ENCODE peak calls at places on chromosomes 7 and 10, in six cellular contexts. One of them, this sample, is unnamed.

GRCh38 chr10:44195120-44196007 is 189.5 kb downstream of the CXCL12 start:
- DNase-seq in naive thymus-derived CD4-positive, alpha-beta T cell: no peak
- DNase-seq in GM12892: no peak
- DNase-seq in vagina: no peak
- DNase-seq in AML-193: no peak
- DNase-seq in stimulated activated CD4-positive, alpha-beta T cell treated with anti-CD3 and anti-CD28 coated beads, Interleukin-2, amount 100 ng/mL, for 48 hours: no peak
- DNase-seq in this sample: peak

GRCh38 chr7:127251458-127252379 is 1.0 kb downstream of the GRM8 start:
- DNase-seq in naive thymus-derived CD4-positive, alpha-beta T cell: no peak
- DNase-seq in GM12892: peak
- DNase-seq in vagina: no peak
- DNase-seq in AML-193: no peak
- DNase-seq in stimulated activated CD4-positive, alpha-beta T cell treated with anti-CD3 and anti-CD28 coated beads, Interleukin-2, amount 100 ng/mL, for 48 hours: no peak
- DNase-seq in this sample: peak

GRCh38 chr10:101578803-101579515 is 9.1 kb downstream of the POLL start:
- DNase-seq in naive thymus-derived CD4-positive, alpha-beta T cell: no peak
- DNase-seq in GM12892: no peak
- DNase-seq in vagina: no peak
- DNase-seq in AML-193: no peak
- DNase-seq in stimulated activated CD4-positive, alpha-beta T cell treated with anti-CD3 and anti-CD28 coated beads, Interleukin-2, amount 100 ng/mL, for 48 hours: no peak
- DNase-seq in this sample: no peak

GRCh38 chr10:56805022-56805421 is 444.0 kb upstream of the ZWINT start:
- DNase-seq in naive thymus-derived CD4-positive, alpha-beta T cell: no peak
- DNase-seq in GM12892: no peak
- DNase-seq in vagina: no peak
- DNase-seq in AML-193: no peak
- DNase-seq in stimulated activated CD4-positive, alpha-beta T cell treated with anti-CD3 and anti-CD28 coated beads, Interleukin-2, amount 100 ng/mL, for 48 hours: no peak
- DNase-seq in this sample: no peak

GRCh38 chr10:201328-201771 is 66.1 kb downstream of the ZMYND11 start:
- DNase-seq in naive thymus-derived CD4-positive, alpha-beta T cell: no peak
- DNase-seq in GM12892: no peak
- DNase-seq in vagina: no peak
- DNase-seq in AML-193: no peak
- DNase-seq in stimulated activated CD4-positive, alpha-beta T cell treated with anti-CD3 and anti-CD28 coated beads, Interleukin-2, amount 100 ng/mL, for 48 hours: no peak
- DNase-seq in this sample: no peak

GRCh38 chr10:35276918-35277317 is 59.4 kb upstream of the CCNY start:
- DNase-seq in naive thymus-derived CD4-positive, alpha-beta T cell: no peak
- DNase-seq in GM12892: no peak
- DNase-seq in vagina: no peak
- DNase-seq in AML-193: no peak
- DNase-seq in stimulated activated CD4-positive, alpha-beta T cell treated with anti-CD3 and anti-CD28 coated beads, Interleukin-2, amount 100 ng/mL, for 48 hours: no peak
- DNase-seq in this sample: no peak

GRCh38 chr10:126458453-126458852 is 70.2 kb upstream of the ADAM12 start:
- DNase-seq in naive thymus-derived CD4-positive, alpha-beta T cell: no peak
- DNase-seq in GM12892: no peak
- DNase-seq in vagina: no peak
- DNase-seq in AML-193: no peak
- DNase-seq in stimulated activated CD4-positive, alpha-beta T cell treated with anti-CD3 and anti-CD28 coated beads, Interleukin-2, amount 100 ng/mL, for 48 hours: no peak
- DNase-seq in this sample: no peak

GRCh38 chr10:114767589-114768393 is 53.8 kb upstream of the FHIP2A start:
- DNase-seq in naive thymus-derived CD4-positive, alpha-beta T cell: no peak
- DNase-seq in GM12892: peak
- DNase-seq in vagina: no peak
- DNase-seq in AML-193: no peak
- DNase-seq in stimulated activated CD4-positive, alpha-beta T cell treated with anti-CD3 and anti-CD28 coated beads, Interleukin-2, amount 100 ng/mL, for 48 hours: no peak
- DNase-seq in this sample: peak

GRCh38 chr7:22109761-22110160 is 164.1 kb upstream of the CDCA7L start:
- DNase-seq in naive thymus-derived CD4-positive, alpha-beta T cell: no peak
- DNase-seq in GM12892: no peak
- DNase-seq in vagina: no peak
- DNase-seq in AML-193: peak
- DNase-seq in stimulated activated CD4-positive, alpha-beta T cell treated with anti-CD3 and anti-CD28 coated beads, Interleukin-2, amount 100 ng/mL, for 48 hours: peak
- DNase-seq in this sample: no peak

GRCh38 chr7:31036941-31037340 is 15.2 kb upstream of the ADCYAP1R1 start:
- DNase-seq in naive thymus-derived CD4-positive, alpha-beta T cell: no peak
- DNase-seq in GM12892: no peak
- DNase-seq in vagina: no peak
- DNase-seq in AML-193: no peak
- DNase-seq in stimulated activated CD4-positive, alpha-beta T cell treated with anti-CD3 and anti-CD28 coated beads, Interleukin-2, amount 100 ng/mL, for 48 hours: no peak
- DNase-seq in this sample: no peak

GRCh38 chr10:49831352-49832040 is 69.4 kb upstream of the OGDHL start:
- DNase-seq in naive thymus-derived CD4-positive, alpha-beta T cell: no peak
- DNase-seq in GM12892: no peak
- DNase-seq in vagina: no peak
- DNase-seq in AML-193: no peak
- DNase-seq in stimulated activated CD4-positive, alpha-beta T cell treated with anti-CD3 and anti-CD28 coated beads, Interleukin-2, amount 100 ng/mL, for 48 hours: no peak
- DNase-seq in this sample: no peak

GRCh38 chr10:103839867-103840746 is 15.3 kb downstream of the SH3PXD2A start:
- DNase-seq in naive thymus-derived CD4-positive, alpha-beta T cell: no peak
- DNase-seq in GM12892: no peak
- DNase-seq in vagina: no peak
- DNase-seq in AML-193: no peak
- DNase-seq in stimulated activated CD4-positive, alpha-beta T cell treated with anti-CD3 and anti-CD28 coated beads, Interleukin-2, amount 100 ng/mL, for 48 hours: no peak
- DNase-seq in this sample: peak

GRCh38 chr7:99919814-99920618 is 686 bp upstream of the TRIM4 start:
- DNase-seq in naive thymus-derived CD4-positive, alpha-beta T cell: no peak
- DNase-seq in GM12892: no peak
- DNase-seq in vagina: no peak
- DNase-seq in AML-193: peak
- DNase-seq in stimulated activated CD4-positive, alpha-beta T cell treated with anti-CD3 and anti-CD28 coated beads, Interleukin-2, amount 100 ng/mL, for 48 hours: no peak
- DNase-seq in this sample: no peak

GRCh38 chr10:115321360-115321759 is 228.2 kb downstream of the ATRNL1 start:
- DNase-seq in naive thymus-derived CD4-positive, alpha-beta T cell: no peak
- DNase-seq in GM12892: no peak
- DNase-seq in vagina: no peak
- DNase-seq in AML-193: no peak
- DNase-seq in stimulated activated CD4-positive, alpha-beta T cell treated with anti-CD3 and anti-CD28 coated beads, Interleukin-2, amount 100 ng/mL, for 48 hours: no peak
- DNase-seq in this sample: no peak

GRCh38 chr10:102268333-102268999 is 23.1 kb downstream of the GBF1 start:
- DNase-seq in naive thymus-derived CD4-positive, alpha-beta T cell: no peak
- DNase-seq in GM12892: no peak
- DNase-seq in vagina: no peak
- DNase-seq in AML-193: no peak
- DNase-seq in stimulated activated CD4-positive, alpha-beta T cell treated with anti-CD3 and anti-CD28 coated beads, Interleukin-2, amount 100 ng/mL, for 48 hours: no peak
- DNase-seq in this sample: no peak

GRCh38 chr7:131630427-131630826 is 74.0 kb upstream of the PODXL start:
- DNase-seq in naive thymus-derived CD4-positive, alpha-beta T cell: no peak
- DNase-seq in GM12892: no peak
- DNase-seq in vagina: no peak
- DNase-seq in AML-193: no peak
- DNase-seq in stimulated activated CD4-positive, alpha-beta T cell treated with anti-CD3 and anti-CD28 coated beads, Interleukin-2, amount 100 ng/mL, for 48 hours: no peak
- DNase-seq in this sample: no peak

GRCh38 chr7:66426996-66427395 is 201.7 kb upstream of the KCTD7 start:
- DNase-seq in naive thymus-derived CD4-positive, alpha-beta T cell: no peak
- DNase-seq in GM12892: no peak
- DNase-seq in vagina: no peak
- DNase-seq in AML-193: no peak
- DNase-seq in stimulated activated CD4-positive, alpha-beta T cell treated with anti-CD3 and anti-CD28 coated beads, Interleukin-2, amount 100 ng/mL, for 48 hours: no peak
- DNase-seq in this sample: no peak

GRCh38 chr10:129465796-129466702 is 992 bp upstream of the MGMT start:
- DNase-seq in naive thymus-derived CD4-positive, alpha-beta T cell: no peak
- DNase-seq in GM12892: no peak
- DNase-seq in vagina: peak
- DNase-seq in AML-193: no peak
- DNase-seq in stimulated activated CD4-positive, alpha-beta T cell treated with anti-CD3 and anti-CD28 coated beads, Interleukin-2, amount 100 ng/mL, for 48 hours: no peak
- DNase-seq in this sample: no peak

GRCh38 chr10:126090911-126091728 is 194.8 kb downstream of the FANK1 start:
- DNase-seq in naive thymus-derived CD4-positive, alpha-beta T cell: no peak
- DNase-seq in GM12892: no peak
- DNase-seq in vagina: no peak
- DNase-seq in AML-193: no peak
- DNase-seq in stimulated activated CD4-positive, alpha-beta T cell treated with anti-CD3 and anti-CD28 coated beads, Interleukin-2, amount 100 ng/mL, for 48 hours: no peak
- DNase-seq in this sample: no peak

GRCh38 chr10:72274730-72275350 is 1.1 kb downstream of the DDIT4 start:
- DNase-seq in naive thymus-derived CD4-positive, alpha-beta T cell: peak
- DNase-seq in GM12892: peak
- DNase-seq in vagina: no peak
- DNase-seq in AML-193: peak
- DNase-seq in stimulated activated CD4-positive, alpha-beta T cell treated with anti-CD3 and anti-CD28 coated beads, Interleukin-2, amount 100 ng/mL, for 48 hours: no peak
- DNase-seq in this sample: peak

GRCh38 chr7:7564323-7564780 is 2.3 kb upstream of the MIOS start:
- DNase-seq in naive thymus-derived CD4-positive, alpha-beta T cell: no peak
- DNase-seq in GM12892: no peak
- DNase-seq in vagina: no peak
- DNase-seq in AML-193: peak
- DNase-seq in stimulated activated CD4-positive, alpha-beta T cell treated with anti-CD3 and anti-CD28 coated beads, Interleukin-2, amount 100 ng/mL, for 48 hours: no peak
- DNase-seq in this sample: no peak

GRCh38 chr10:35884657-35885071 is 242.6 kb upstream of the FZD8 start:
- DNase-seq in naive thymus-derived CD4-positive, alpha-beta T cell: no peak
- DNase-seq in GM12892: no peak
- DNase-seq in vagina: no peak
- DNase-seq in AML-193: no peak
- DNase-seq in stimulated activated CD4-positive, alpha-beta T cell treated with anti-CD3 and anti-CD28 coated beads, Interleukin-2, amount 100 ng/mL, for 48 hours: no peak
- DNase-seq in this sample: no peak

GRCh38 chr10:56605043-56605442 is 244.0 kb upstream of the ZWINT start:
- DNase-seq in naive thymus-derived CD4-positive, alpha-beta T cell: no peak
- DNase-seq in GM12892: no peak
- DNase-seq in vagina: no peak
- DNase-seq in AML-193: no peak
- DNase-seq in stimulated activated CD4-positive, alpha-beta T cell treated with anti-CD3 and anti-CD28 coated beads, Interleukin-2, amount 100 ng/mL, for 48 hours: no peak
- DNase-seq in this sample: no peak

GRCh38 chr10:88156341-88156740 is 292.9 kb downstream of the PTEN start:
- DNase-seq in naive thymus-derived CD4-positive, alpha-beta T cell: no peak
- DNase-seq in GM12892: no peak
- DNase-seq in vagina: no peak
- DNase-seq in AML-193: no peak
- DNase-seq in stimulated activated CD4-positive, alpha-beta T cell treated with anti-CD3 and anti-CD28 coated beads, Interleukin-2, amount 100 ng/mL, for 48 hours: no peak
- DNase-seq in this sample: no peak

GRCh38 chr10:43217563-43218205 is 49.2 kb downstream of the RASGEF1A start:
- DNase-seq in naive thymus-derived CD4-positive, alpha-beta T cell: no peak
- DNase-seq in GM12892: no peak
- DNase-seq in vagina: no peak
- DNase-seq in AML-193: no peak
- DNase-seq in stimulated activated CD4-positive, alpha-beta T cell treated with anti-CD3 and anti-CD28 coated beads, Interleukin-2, amount 100 ng/mL, for 48 hours: no peak
- DNase-seq in this sample: no peak

GRCh38 chr10:123655763-123656162 is 10.4 kb upstream of the GPR26 start:
- DNase-seq in naive thymus-derived CD4-positive, alpha-beta T cell: no peak
- DNase-seq in GM12892: no peak
- DNase-seq in vagina: no peak
- DNase-seq in AML-193: no peak
- DNase-seq in stimulated activated CD4-positive, alpha-beta T cell treated with anti-CD3 and anti-CD28 coated beads, Interleukin-2, amount 100 ng/mL, for 48 hours: no peak
- DNase-seq in this sample: no peak

GRCh38 chr10:72257051-72257892 is 16.5 kb upstream of the DDIT4 start:
- DNase-seq in naive thymus-derived CD4-positive, alpha-beta T cell: no peak
- DNase-seq in GM12892: peak
- DNase-seq in vagina: no peak
- DNase-seq in AML-193: peak
- DNase-seq in stimulated activated CD4-positive, alpha-beta T cell treated with anti-CD3 and anti-CD28 coated beads, Interleukin-2, amount 100 ng/mL, for 48 hours: no peak
- DNase-seq in this sample: peak

GRCh38 chr10:33945051-33945450 is 610.6 kb upstream of the NRP1 start:
- DNase-seq in naive thymus-derived CD4-positive, alpha-beta T cell: no peak
- DNase-seq in GM12892: no peak
- DNase-seq in vagina: no peak
- DNase-seq in AML-193: no peak
- DNase-seq in stimulated activated CD4-positive, alpha-beta T cell treated with anti-CD3 and anti-CD28 coated beads, Interleukin-2, amount 100 ng/mL, for 48 hours: no peak
- DNase-seq in this sample: no peak

GRCh38 chr7:157339777-157340677 is 3.2 kb downstream of the DNAJB6 start:
- DNase-seq in naive thymus-derived CD4-positive, alpha-beta T cell: peak
- DNase-seq in GM12892: no peak
- DNase-seq in vagina: no peak
- DNase-seq in AML-193: peak
- DNase-seq in stimulated activated CD4-positive, alpha-beta T cell treated with anti-CD3 and anti-CD28 coated beads, Interleukin-2, amount 100 ng/mL, for 48 hours: peak
- DNase-seq in this sample: peak

GRCh38 chr10:45423976-45424499 is 50.0 kb downstream of the ALOX5 start:
- DNase-seq in naive thymus-derived CD4-positive, alpha-beta T cell: no peak
- DNase-seq in GM12892: no peak
- DNase-seq in vagina: no peak
- DNase-seq in AML-193: no peak
- DNase-seq in stimulated activated CD4-positive, alpha-beta T cell treated with anti-CD3 and anti-CD28 coated beads, Interleukin-2, amount 100 ng/mL, for 48 hours: no peak
- DNase-seq in this sample: no peak